ENCODE peak calls at places on chromosomes 12 and 14, in six cellular contexts. One of them, this sample, is unnamed.

GRCh38 chr14:103549361-103550311 is 12.8 kb downstream of the BAG5 start:
- DNase-seq in Peyer's patch: no peak
- DNase-seq in AG08395: no peak
- DNase-seq in K562: no peak
- DNase-seq in H54: no peak
- DNase-seq in GM20000: no peak
- DNase-seq in this sample: no peak

GRCh38 chr14:103186894-103187586 is 63.8 kb downstream of the TNFAIP2 start:
- DNase-seq in Peyer's patch: peak; percentile 81
- DNase-seq in AG08395: no peak
- DNase-seq in K562: no peak
- DNase-seq in H54: no peak
- DNase-seq in GM20000: no peak
- DNase-seq in this sample: no peak

GRCh38 chr12:92075425-92075891 is 70.2 kb downstream of the BTG1 start:
- DNase-seq in Peyer's patch: no peak
- DNase-seq in AG08395: peak; percentile 50
- DNase-seq in K562: peak; percentile 65
- DNase-seq in H54: no peak
- DNase-seq in GM20000: peak; percentile 17
- DNase-seq in this sample: no peak

GRCh38 chr14:69319911-69320310 is 60.0 kb downstream of the GALNT16 start:
- DNase-seq in Peyer's patch: peak; percentile 9
- DNase-seq in AG08395: no peak
- DNase-seq in K562: no peak
- DNase-seq in H54: no peak
- DNase-seq in GM20000: no peak
- DNase-seq in this sample: no peak

GRCh38 chr14:88554458-88555286 is at the start of gene PTPN21:
- DNase-seq in Peyer's patch: peak; percentile 87
- DNase-seq in AG08395: peak; percentile 87
- DNase-seq in K562: peak; percentile 82
- DNase-seq in H54: peak; percentile 46
- DNase-seq in GM20000: peak; percentile 68
- DNase-seq in this sample: no peak

GRCh38 chr12:94718114-94718513 is 67.8 kb upstream of the TMCC3 start:
- DNase-seq in Peyer's patch: no peak
- DNase-seq in AG08395: no peak
- DNase-seq in K562: no peak
- DNase-seq in H54: no peak
- DNase-seq in GM20000: no peak
- DNase-seq in this sample: no peak

GRCh38 chr12:6958609-6959375 is 7.6 kb downstream of the PTPN6 start:
- DNase-seq in Peyer's patch: peak; percentile 51
- DNase-seq in AG08395: no peak
- DNase-seq in K562: no peak
- DNase-seq in H54: no peak
- DNase-seq in GM20000: peak; percentile 78
- DNase-seq in this sample: peak; percentile 45

GRCh38 chr12:11577658-11578260 is 71.7 kb upstream of the ETV6 start:
- DNase-seq in Peyer's patch: no peak
- DNase-seq in AG08395: peak; percentile 39
- DNase-seq in K562: no peak
- DNase-seq in H54: no peak
- DNase-seq in GM20000: no peak
- DNase-seq in this sample: no peak

GRCh38 chr12:120092531-120093335 is 23.8 kb downstream of the RAB35 start:
- DNase-seq in Peyer's patch: no peak
- DNase-seq in AG08395: no peak
- DNase-seq in K562: no peak
- DNase-seq in H54: no peak
- DNase-seq in GM20000: no peak
- DNase-seq in this sample: no peak

GRCh38 chr12:111434680-111435338 is 29.1 kb downstream of the SH2B3 start:
- DNase-seq in Peyer's patch: no peak
- DNase-seq in AG08395: peak; percentile 61
- DNase-seq in K562: no peak
- DNase-seq in H54: no peak
- DNase-seq in GM20000: peak; percentile 65
- DNase-seq in this sample: peak; percentile 78

GRCh38 chr12:127245437-127245836 is 1021.5 kb upstream of the TMEM132C start:
- DNase-seq in Peyer's patch: no peak
- DNase-seq in AG08395: peak; percentile 43
- DNase-seq in K562: no peak
- DNase-seq in H54: no peak
- DNase-seq in GM20000: no peak
- DNase-seq in this sample: no peak

GRCh38 chr12:114726092-114726710 is 42.2 kb upstream of the TBX3 start:
- DNase-seq in Peyer's patch: no peak
- DNase-seq in AG08395: no peak
- DNase-seq in K562: no peak
- DNase-seq in H54: no peak
- DNase-seq in GM20000: no peak
- DNase-seq in this sample: no peak

GRCh38 chr14:95452176-95452889 is 64.1 kb downstream of the SYNE3 start:
- DNase-seq in Peyer's patch: no peak
- DNase-seq in AG08395: peak; percentile 39
- DNase-seq in K562: peak; percentile 27
- DNase-seq in H54: no peak
- DNase-seq in GM20000: no peak
- DNase-seq in this sample: no peak

GRCh38 chr12:132025526-132025925 is 75.8 kb downstream of the EP400 start:
- DNase-seq in Peyer's patch: no peak
- DNase-seq in AG08395: no peak
- DNase-seq in K562: no peak
- DNase-seq in H54: no peak
- DNase-seq in GM20000: no peak
- DNase-seq in this sample: no peak

GRCh38 chr14:35534884-35535793 is 1.2 kb downstream of the INSM2 start:
- DNase-seq in Peyer's patch: peak; percentile 72
- DNase-seq in AG08395: peak; percentile 84
- DNase-seq in K562: peak; percentile 65
- DNase-seq in H54: peak; percentile 33
- DNase-seq in GM20000: peak; percentile 87
- DNase-seq in this sample: peak; percentile 53

GRCh38 chr12:1939745-1940607 is 21.5 kb upstream of the CACNA2D4 start:
- DNase-seq in Peyer's patch: peak; percentile 93
- DNase-seq in AG08395: peak; percentile 86
- DNase-seq in K562: peak; percentile 67
- DNase-seq in H54: peak; percentile 58
- DNase-seq in GM20000: peak; percentile 89
- DNase-seq in this sample: peak; percentile 64

GRCh38 chr12:54993181-54993835 is 8.7 kb upstream of the TESPA1 start:
- DNase-seq in Peyer's patch: no peak
- DNase-seq in AG08395: peak; percentile 70
- DNase-seq in K562: peak; percentile 68
- DNase-seq in H54: peak; percentile 40
- DNase-seq in GM20000: peak; percentile 64
- DNase-seq in this sample: peak; percentile 39

GRCh38 chr12:103495783-103496456 is at the start of gene C12orf42:
- DNase-seq in Peyer's patch: no peak
- DNase-seq in AG08395: peak; percentile 61
- DNase-seq in K562: peak; percentile 16
- DNase-seq in H54: peak; percentile 20
- DNase-seq in GM20000: peak; percentile 71
- DNase-seq in this sample: no peak

GRCh38 chr12:16605666-16606116 is 271 bp downstream of the LMO3 start:
- DNase-seq in Peyer's patch: no peak
- DNase-seq in AG08395: no peak
- DNase-seq in K562: no peak
- DNase-seq in H54: no peak
- DNase-seq in GM20000: peak; percentile 8
- DNase-seq in this sample: no peak

GRCh38 chr14:74562515-74563232 is 49.4 kb downstream of the LTBP2 start:
- DNase-seq in Peyer's patch: peak; percentile 24
- DNase-seq in AG08395: no peak
- DNase-seq in K562: no peak
- DNase-seq in H54: no peak
- DNase-seq in GM20000: no peak
- DNase-seq in this sample: no peak

GRCh38 chr12:57240069-57240921 is 10.7 kb downstream of the STAC3 start:
- DNase-seq in Peyer's patch: peak; percentile 68
- DNase-seq in AG08395: peak; percentile 62
- DNase-seq in K562: peak; percentile 49
- DNase-seq in H54: no peak
- DNase-seq in GM20000: peak; percentile 57
- DNase-seq in this sample: no peak

GRCh38 chr12:49086116-49086515 is 8.5 kb downstream of the DHH start:
- DNase-seq in Peyer's patch: no peak
- DNase-seq in AG08395: no peak
- DNase-seq in K562: no peak
- DNase-seq in H54: no peak
- DNase-seq in GM20000: no peak
- DNase-seq in this sample: no peak

GRCh38 chr12:24537241-24537860 is 411.6 kb downstream of the BCAT1 start:
- DNase-seq in Peyer's patch: no peak
- DNase-seq in AG08395: no peak
- DNase-seq in K562: no peak
- DNase-seq in H54: no peak
- DNase-seq in GM20000: no peak
- DNase-seq in this sample: no peak

GRCh38 chr12:90858261-90858660 is 96.7 kb downstream of the CCER1 start:
- DNase-seq in Peyer's patch: no peak
- DNase-seq in AG08395: no peak
- DNase-seq in K562: no peak
- DNase-seq in H54: no peak
- DNase-seq in GM20000: no peak
- DNase-seq in this sample: no peak

GRCh38 chr12:92550234-92550633 is 152.6 kb upstream of the PLEKHG7 start:
- DNase-seq in Peyer's patch: no peak
- DNase-seq in AG08395: no peak
- DNase-seq in K562: no peak
- DNase-seq in H54: no peak
- DNase-seq in GM20000: no peak
- DNase-seq in this sample: no peak

GRCh38 chr12:5873341-5873919 is 71.6 kb downstream of the ANO2 start:
- DNase-seq in Peyer's patch: no peak
- DNase-seq in AG08395: no peak
- DNase-seq in K562: no peak
- DNase-seq in H54: no peak
- DNase-seq in GM20000: no peak
- DNase-seq in this sample: no peak

GRCh38 chr14:91036741-91037469 is 23.5 kb downstream of the RPS6KA5 start:
- DNase-seq in Peyer's patch: no peak
- DNase-seq in AG08395: no peak
- DNase-seq in K562: no peak
- DNase-seq in H54: no peak
- DNase-seq in GM20000: no peak
- DNase-seq in this sample: no peak

GRCh38 chr12:9951026-9951652 is 19.0 kb upstream of the CLEC2A start:
- DNase-seq in Peyer's patch: no peak
- DNase-seq in AG08395: peak; percentile 48
- DNase-seq in K562: no peak
- DNase-seq in H54: no peak
- DNase-seq in GM20000: no peak
- DNase-seq in this sample: peak; percentile 50

GRCh38 chr12:32198555-32198954 is 91.9 kb downstream of the BICD1 start:
- DNase-seq in Peyer's patch: no peak
- DNase-seq in AG08395: peak; percentile 15
- DNase-seq in K562: no peak
- DNase-seq in H54: peak; percentile 15
- DNase-seq in GM20000: no peak
- DNase-seq in this sample: no peak

GRCh38 chr12:15918066-15918465 is 6.9 kb downstream of the DERA start:
- DNase-seq in Peyer's patch: no peak
- DNase-seq in AG08395: no peak
- DNase-seq in K562: no peak
- DNase-seq in H54: no peak
- DNase-seq in GM20000: no peak
- DNase-seq in this sample: no peak